ENCODE peak calls at places on chromosome 2, in four cellular contexts. V is EL; O is CD4-positive, alpha-beta memory T cell; J is SK-N-SH. K is an unnamed sample.

GRCh38 chr2:240745962-240746361 is 54.3 kb downstream of the AQP12A start:
- DNase-seq in J (no peak), O (no peak), V (no peak), K (no peak)

GRCh38 chr2:172280820-172281454 is 146.4 kb upstream of the ITGA6 start:
- DNase-seq in V (no peak), J (no peak), O (no peak), K (no peak)

GRCh38 chr2:65562890-65563289 is 130.5 kb upstream of the SPRED2 start:
- DNase-seq in V (no peak), J (no peak), O (no peak), K (no peak)

GRCh38 chr2:222239091-222239490 is 59.7 kb downstream of the PAX3 start:
- DNase-seq in V (no peak), J (no peak), O (no peak), K (no peak)

GRCh38 chr2:191917967-191918651 is 71.2 kb upstream of the CAVIN2 start:
- DNase-seq in J (peak), V (no peak), O (no peak), K (no peak)

GRCh38 chr2:174699993-174700766 is 64.1 kb downstream of the CHRNA1 start:
- DNase-seq in J (peak), V (peak), O (peak), K (peak)

GRCh38 chr2:120666433-120666832 is 69.2 kb upstream of the GLI2 start:
- DNase-seq in O (no peak), J (no peak), V (no peak), K (no peak)

GRCh38 chr2:39437522-39438296 is 624 bp upstream of the MAP4K3 start:
- DNase-seq in J (peak), O (peak), V (peak), K (peak)